ENCODE peak calls at places on chromosomes 3 and 15, in eight cellular contexts. U is nephron progenitor cell, C is endothelial cell, F is GM23248, X is T-helper 22 cell, V is HTR-8/SVneo, P is progenitor cell of endocrine pancreas, T is AG04449. I is an unnamed sample.

GRCh38 chr3:172177046-172177445 is 137.7 kb downstream of the FNDC3B start:
- DNase-seq in V (no peak), U (no peak), F (peak), P (no peak), T (no peak), C (no peak), X (no peak), I (no peak)

GRCh38 chr15:56918046-56918906 is at the start of gene TCF12:
- DNase-seq in F (peak), P (peak), T (peak), U (peak), V (peak), X (peak), C (peak), I (peak)

GRCh38 chr15:68667800-68668625 is 89.2 kb downstream of the CORO2B start:
- DNase-seq in U (no peak), T (no peak), V (no peak), C (no peak), P (no peak), X (no peak), F (no peak), I (no peak)

GRCh38 chr3:6622260-6622659 is 238.7 kb upstream of the GRM7 start:
- DNase-seq in F (no peak), T (no peak), U (no peak), C (no peak), P (no peak), V (no peak), X (no peak), I (no peak)

GRCh38 chr3:187743195-187744141 is 1.8 kb downstream of the BCL6 start:
- DNase-seq in V (no peak), U (peak), T (no peak), F (peak), P (peak), X (no peak), C (peak), I (peak)

GRCh38 chr3:124398594-124398993 is 331.7 kb upstream of the UMPS start:
- DNase-seq in U (no peak), P (no peak), T (no peak), X (no peak), C (no peak), F (no peak), V (no peak), I (no peak)

GRCh38 chr3:195204360-195205166 is 66.4 kb downstream of the XXYLT1 start:
- DNase-seq in T (no peak), P (no peak), U (peak), C (no peak), X (no peak), F (peak), V (no peak), I (no peak)

GRCh38 chr3:159922861-159923312 is 65.7 kb upstream of the IL12A start:
- DNase-seq in V (no peak), X (no peak), T (no peak), C (no peak), F (no peak), P (no peak), U (no peak), I (no peak)

GRCh38 chr3:60636846-60637245 is 614.4 kb downstream of the FHIT start:
- DNase-seq in C (no peak), X (no peak), V (no peak), T (peak), P (no peak), F (peak), U (no peak), I (no peak)

GRCh38 chr3:194006102-194006501 is 129.8 kb upstream of the HES1 start:
- DNase-seq in F (no peak), V (no peak), U (no peak), T (no peak), C (no peak), X (no peak), P (no peak), I (no peak)

GRCh38 chr3:88142094-88142624 is 7.6 kb upstream of the C3orf38 start:
- DNase-seq in C (no peak), X (no peak), P (no peak), F (peak), T (no peak), V (no peak), U (no peak), I (no peak)

GRCh38 chr3:111547645-111548044 is 5.6 kb downstream of the CD96 start:
- DNase-seq in C (no peak), X (peak), T (no peak), F (no peak), P (no peak), V (no peak), U (no peak), I (no peak)

GRCh38 chr3:136699271-136699828 is 52.8 kb downstream of the STAG1 start:
- DNase-seq in C (no peak), X (no peak), T (no peak), P (no peak), F (no peak), V (no peak), U (no peak), I (no peak)

GRCh38 chr3:123404391-123404790 is 44.5 kb downstream of the ADCY5 start:
- DNase-seq in X (no peak), F (no peak), V (no peak), C (no peak), U (no peak), T (no peak), P (no peak), I (no peak)